ENCODE peak calls at places on chromosomes 16 and 17, in eight cellular contexts. D is adrenal gland; K is left lobe of liver; J is heart left ventricle; V is left cardiac atrium; H is stimulated activated naive B cell treated with anti-CD40 and anti-IgM and Interleukin-4, amounts not matched to agents 10 μg/mL and 1 μg/mL and 100 μg/mL, for 72 hours; Y is esophagus squamous epithelium; G is HT1080. U is an unnamed sample.

GRCh38 chr17:62696726-62697490 is 69.4 kb downstream of the MRC2 start:
- DNase-seq in D (no peak), K (no peak), J (no peak), V (peak; percentile 41), H (no peak), Y (no peak), G (no peak), U (no peak)

GRCh38 chr16:68951991-68952877 is 108.9 kb downstream of the TANGO6 start:
- DNase-seq in D (no peak), K (no peak), J (no peak), V (no peak), H (no peak), Y (no peak), G (peak; percentile 89), U (peak; percentile 51)

GRCh38 chr16:26550111-26550610 is 516.6 kb upstream of the C16orf82 start:
- DNase-seq in D (no peak), K (no peak), J (no peak), V (no peak), H (no peak), Y (no peak), G (no peak), U (no peak)

GRCh38 chr16:2270070-2270462 is 2.1 kb upstream of the RNPS1 start:
- DNase-seq in D (no peak), K (no peak), J (no peak), V (no peak), H (no peak), Y (no peak), G (no peak), U (no peak)

GRCh38 chr17:36082062-36082461 is 7.9 kb downstream of the CCL3 start:
- DNase-seq in D (no peak), K (no peak), J (no peak), V (no peak), H (peak; percentile 27), Y (no peak), G (no peak), U (no peak)

GRCh38 chr17:17975441-17975840 is 2.8 kb downstream of the DRC3 start:
- DNase-seq in D (no peak), K (no peak), J (no peak), V (no peak), H (no peak), Y (no peak), G (no peak), U (no peak)

GRCh38 chr16:75108792-75109731 is 7.5 kb downstream of the LDHD start:
- DNase-seq in D (peak; percentile 98), K (peak; percentile 96), J (peak; percentile 93), V (peak; percentile 81), H (peak; percentile 59), Y (peak; percentile 32), G (peak; percentile 98), U (peak; percentile 97)

GRCh38 chr16:55480228-55480655 is 1.2 kb downstream of the MMP2 start:
- DNase-seq in D (peak; percentile 62), K (no peak), J (peak; percentile 85), V (peak; percentile 89), H (no peak), Y (no peak), G (peak; percentile 76), U (no peak)

GRCh38 chr17:11506635-11507034 is 91.6 kb upstream of the DNAH9 start:
- DNase-seq in D (peak; percentile 9), K (no peak), J (no peak), V (no peak), H (no peak), Y (no peak), G (peak; percentile 41), U (peak; percentile 56)

GRCh38 chr16:82784567-82784956 is 157.8 kb downstream of the CDH13 start:
- DNase-seq in D (no peak), K (no peak), J (no peak), V (no peak), H (no peak), Y (no peak), G (no peak), U (no peak)

GRCh38 chr17:68096111-68096510 is 60.6 kb downstream of the KPNA2 start:
- DNase-seq in D (no peak), K (no peak), J (no peak), V (no peak), H (no peak), Y (no peak), G (no peak), U (no peak)

GRCh38 chr16:12122202-12122601 is 145.7 kb downstream of the SNX29 start:
- DNase-seq in D (no peak), K (no peak), J (no peak), V (no peak), H (no peak), Y (no peak), G (no peak), U (no peak)

GRCh38 chr16:80463303-80463702 is 77.5 kb upstream of the DYNLRB2 start:
- DNase-seq in D (no peak), K (peak; percentile 50), J (no peak), V (no peak), H (no peak), Y (no peak), G (no peak), U (peak; percentile 89)

GRCh38 chr17:48998557-48999440 is 1.6 kb downstream of the IGF2BP1 start:
- DNase-seq in D (no peak), K (peak; percentile 32), J (no peak), V (no peak), H (no peak), Y (no peak), G (peak; percentile 51), U (no peak)

GRCh38 chr17:61247438-61247837 is 152.2 kb upstream of the TBX2 start:
- DNase-seq in D (no peak), K (no peak), J (peak; percentile 39), V (no peak), H (no peak), Y (no peak), G (peak; percentile 62), U (no peak)

GRCh38 chr17:8459109-8459508 is 23.4 kb downstream of the NDEL1 start:
- DNase-seq in D (no peak), K (no peak), J (no peak), V (no peak), H (no peak), Y (no peak), G (no peak), U (no peak)

U was measured in Caki2.